ENCODE peak calls at places on chromosomes 3 and 15, in nine cellular contexts. M is neural progenitor cell, S is heart left ventricle, T is upper lobe of right lung, L is Panc1, X is AG10803, Q is brain microvascular endothelial cell, K is HepG2, O is HFF-Myc. A is an unnamed sample.

GRCh38 chr15:50740955-50741354 is 24.6 kb downstream of the SPPL2A start:
- DNase-seq in O (no peak), S (no peak), K (no peak), Q (no peak), T (no peak), L (no peak), X (no peak), M (no peak), A (no peak)

GRCh38 chr3:19799115-19799514 is 134.9 kb downstream of the EFHB start:
- DNase-seq in T (no peak), O (no peak), L (no peak), S (no peak), X (no peak), M (no peak), K (no peak), Q (no peak), A (no peak)

GRCh38 chr15:90097475-90097874 is 4.8 kb downstream of the IDH2 start:
- DNase-seq in K (no peak), L (no peak), O (no peak), S (no peak), T (no peak), Q (no peak), X (no peak), M (no peak), A (no peak)

GRCh38 chr3:143358793-143359491 is 239.4 kb downstream of the CHST2 start:
- DNase-seq in K (no peak), X (no peak), S (no peak), L (no peak), M (no peak), T (no peak), Q (no peak), O (no peak), A (no peak)

GRCh38 chr3:184982058-184982457 is 170.1 kb downstream of the VPS8 start:
- DNase-seq in X (no peak), O (no peak), M (no peak), S (no peak), Q (no peak), K (no peak), L (no peak), T (no peak), A (no peak)

GRCh38 chr15:98599911-98600685 is 48.2 kb upstream of the IGF1R start:
- DNase-seq in O (peak; percentile 20), M (no peak), K (no peak), S (peak; percentile 38), T (peak; percentile 64), X (peak; percentile 57), Q (peak; percentile 59), L (no peak), A (peak; percentile 36)

GRCh38 chr3:134495980-134496379 is 10.1 kb downstream of the CEP63 start:
- DNase-seq in M (no peak), Q (no peak), X (no peak), K (no peak), T (no peak), O (no peak), S (no peak), L (no peak), A (no peak)

GRCh38 chr15:38021259-38021658 is 86.8 kb downstream of the TMCO5A start:
- DNase-seq in L (no peak), O (no peak), K (no peak), S (no peak), T (no peak), Q (no peak), X (no peak), M (no peak), A (no peak)

GRCh38 chr3:72210248-72210647 is 425.3 kb upstream of the PROK2 start:
- DNase-seq in T (no peak), S (no peak), Q (no peak), M (no peak), O (no peak), L (no peak), K (no peak), X (no peak), A (no peak)

GRCh38 chr3:14488286-14489036 is 51.7 kb downstream of the GRIP2 start:
- DNase-seq in S (no peak), T (peak; percentile 47), Q (no peak), M (no peak), X (peak; percentile 6), K (no peak), L (no peak), O (no peak), A (no peak)

GRCh38 chr15:48924528-48925393 is 39.0 kb downstream of the SHC4 start:
- DNase-seq in S (no peak), X (peak; percentile 32), O (no peak), L (no peak), Q (no peak), K (no peak), M (no peak), T (no peak), A (no peak)

GRCh38 chr3:60010778-60011177 is 961.0 kb upstream of the CFAP20DC start:
- DNase-seq in K (no peak), T (no peak), Q (no peak), X (no peak), O (no peak), S (no peak), M (no peak), L (no peak), A (no peak)

GRCh38 chr3:17201538-17201937 is 316.8 kb downstream of the PLCL2 start:
- DNase-seq in Q (no peak), K (no peak), L (no peak), O (no peak), S (no peak), M (no peak), T (no peak), X (no peak), A (no peak)

GRCh38 chr3:186107148-186108105 is 1.5 kb downstream of the ETV5 start:
- DNase-seq in M (peak; percentile 93), S (peak; percentile 74), K (peak; percentile 69), X (peak; percentile 62), Q (peak; percentile 55), L (no peak), T (peak; percentile 84), O (no peak), A (peak; percentile 37)

GRCh38 chr3:71689305-71689704 is 35.9 kb downstream of the EIF4E3 start:
- DNase-seq in K (no peak), S (no peak), Q (no peak), M (no peak), L (no peak), O (no peak), T (no peak), X (no peak), A (no peak)

DNA sequence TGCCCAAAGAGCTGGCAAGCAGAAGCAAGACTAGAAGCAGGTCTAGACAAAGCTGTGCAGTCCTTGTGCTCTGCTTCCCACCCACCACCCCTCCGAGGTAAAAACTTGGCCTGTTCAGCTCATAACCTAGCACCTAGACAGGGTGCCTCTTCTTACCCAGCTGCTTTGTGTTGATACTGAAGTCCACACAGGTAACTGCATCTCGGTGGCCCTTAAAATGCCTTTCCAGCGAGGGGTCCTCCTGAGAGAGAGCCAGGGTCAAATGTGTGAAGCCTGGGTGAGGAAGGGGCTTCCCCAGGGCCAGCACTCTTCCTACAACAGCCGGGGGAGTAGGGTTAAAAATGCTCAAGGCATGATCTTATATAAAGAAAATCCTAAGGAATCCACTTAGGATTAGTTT is 3.4 kb downstream of the POC1A start:
- DNase-seq in L (no peak), T (no peak), M (no peak), S (no peak), Q (no peak), K (no peak), X (no peak), O (no peak), A (no peak)
- TF ChIP-seq CTCF in L (no peak), T (no peak), M (no peak), S (no peak), Q (no peak), K (no peak), X (no peak), O (no peak), A (no peak)

DNA sequence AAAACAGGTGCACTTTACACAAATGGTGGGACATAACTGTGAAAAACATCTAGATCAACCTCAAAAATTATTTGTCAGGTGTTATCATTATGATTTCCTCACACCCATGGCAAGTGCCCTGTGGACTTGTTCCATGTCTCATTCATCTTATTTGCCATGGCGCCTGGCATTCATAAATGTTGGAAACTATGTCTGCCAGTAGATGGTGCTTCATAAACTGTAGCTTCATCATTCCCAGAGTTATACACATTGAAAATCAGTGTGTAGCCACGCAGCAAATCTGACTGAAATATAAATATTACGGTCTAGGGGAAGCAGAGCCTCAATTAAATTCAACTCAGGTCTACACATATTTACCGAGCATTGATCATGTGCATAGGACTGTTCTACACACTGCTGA is 90.7 kb downstream of the IMPG2 start:
- DNase-seq in Q (peak; percentile 4), M (no peak), L (no peak), S (no peak), T (no peak), X (peak; percentile 7), O (no peak), K (peak; percentile 8), A (peak; percentile 3)
- TF ChIP-seq CTCF in Q (peak; percentile 39), M (no peak), L (peak; percentile 58), S (no peak), T (no peak), X (peak; percentile 22), O (peak; percentile 6), K (peak; percentile 48), A (peak; percentile 54)

GRCh38 chr3:138914870-138915502 is 32.0 kb downstream of the FOXL2 start:
- DNase-seq in T (no peak), K (peak; percentile 87), Q (peak; percentile 74), O (no peak), X (no peak), S (no peak), M (no peak), L (peak; percentile 51), A (peak; percentile 37)
- TF ChIP-seq CTCF in T (no peak), K (no peak), Q (no peak), O (no peak), X (no peak), S (no peak), M (no peak), L (no peak), A (no peak)

GRCh38 chr15:54506977-54507524 is 528.8 kb downstream of the UNC13C start:
- DNase-seq in X (no peak), K (no peak), O (no peak), S (no peak), Q (no peak), M (no peak), T (no peak), L (no peak), A (no peak)

GRCh38 chr15:54504695-54505094 is 526.5 kb downstream of the UNC13C start:
- DNase-seq in M (no peak), T (no peak), X (no peak), K (no peak), Q (no peak), S (no peak), O (no peak), L (no peak), A (no peak)

GRCh38 chr15:54500330-54500729 is 522.1 kb downstream of the UNC13C start:
- DNase-seq in X (no peak), Q (no peak), K (no peak), M (no peak), O (no peak), S (no peak), L (no peak), T (no peak), A (no peak)

GRCh38 chr15:54502416-54503075 is 524.3 kb downstream of the UNC13C start:
- DNase-seq in T (no peak), Q (no peak), X (no peak), O (no peak), M (no peak), L (no peak), K (no peak), S (no peak), A (no peak)
- TF ChIP-seq CTCF in T (no peak), Q (no peak), X (no peak), O (no peak), M (no peak), L (no peak), K (no peak), S (no peak), A (no peak)

GRCh38 chr3:110413291-110413690 is 658.3 kb upstream of the NECTIN3 start:
- DNase-seq in T (no peak), O (no peak), M (no peak), K (no peak), Q (no peak), X (no peak), S (no peak), L (no peak), A (no peak)
- TF ChIP-seq CTCF in T (no peak), O (no peak), M (no peak), K (no peak), Q (peak; percentile 27), X (no peak), S (no peak), L (no peak), A (no peak)